ENCODE peak calls at places on chromosomes 12 and 14, in ten cellular contexts. P, M, Z, C, A, B, G, T, R and W are unnamed samples.
A peak's percentile ranks its signal among the peaks of the same experiment; 100 is the strongest.

GRCh38 chr12:30613119-30613830 is 82.4 kb downstream of the IPO8 start:
- DNase-seq in P (no peak), M (no peak), Z (no peak), C (peak; percentile 21), A (no peak), B (no peak), G (no peak), T (peak; percentile 55), R (no peak), W (no peak)

GRCh38 chr14:56782701-56783100 is 27.6 kb downstream of the OTX2 start:
- DNase-seq in P (no peak), M (no peak), Z (no peak), C (no peak), A (no peak), B (no peak), G (no peak), T (no peak), R (no peak), W (no peak)

GRCh38 chr12:33514893-33515292 is 75.3 kb upstream of the SYT10 start:
- DNase-seq in P (no peak), M (peak; percentile 60), Z (no peak), C (no peak), A (peak; percentile 47), B (no peak), G (no peak), T (no peak), R (no peak), W (no peak)

GRCh38 chr12:4323400-4323799 is 2.4 kb downstream of the TIGAR start:
- DNase-seq in P (no peak), M (no peak), Z (no peak), C (no peak), A (no peak), B (no peak), G (no peak), T (no peak), R (no peak), W (no peak)

GRCh38 chr12:47889040-47889439 is 15.8 kb downstream of the VDR start:
- DNase-seq in P (no peak), M (no peak), Z (no peak), C (peak; percentile 33), A (no peak), B (no peak), G (no peak), T (no peak), R (no peak), W (no peak)

GRCh38 chr14:98494582-98494981 is 777.4 kb downstream of the BCL11B start:
- DNase-seq in P (no peak), M (no peak), Z (no peak), C (no peak), A (no peak), B (no peak), G (no peak), T (no peak), R (no peak), W (peak; percentile 78)

GRCh38 chr12:66563220-66563619 is 115.7 kb downstream of the GRIP1 start:
- DNase-seq in P (no peak), M (no peak), Z (no peak), C (no peak), A (no peak), B (no peak), G (no peak), T (no peak), R (no peak), W (no peak)

GRCh38 chr14:89386214-89386886 is 30.7 kb downstream of the FOXN3 start:
- DNase-seq in P (no peak), M (no peak), Z (no peak), C (no peak), A (peak; percentile 34), B (peak; percentile 41), G (no peak), T (peak; percentile 41), R (no peak), W (no peak)

GRCh38 chr14:101049511-101049910 is 146.0 kb upstream of the RTL1 start:
- DNase-seq in P (no peak), M (no peak), Z (no peak), C (no peak), A (no peak), B (no peak), G (no peak), T (no peak), R (no peak), W (no peak)

GRCh38 chr12:64560395-64561301 is 49.6 kb upstream of the RASSF3 start:
- DNase-seq in P (no peak), M (peak; percentile 31), Z (peak; percentile 67), C (peak; percentile 22), A (peak; percentile 62), B (no peak), G (peak; percentile 18), T (peak; percentile 92), R (no peak), W (peak; percentile 56)

DNA sequence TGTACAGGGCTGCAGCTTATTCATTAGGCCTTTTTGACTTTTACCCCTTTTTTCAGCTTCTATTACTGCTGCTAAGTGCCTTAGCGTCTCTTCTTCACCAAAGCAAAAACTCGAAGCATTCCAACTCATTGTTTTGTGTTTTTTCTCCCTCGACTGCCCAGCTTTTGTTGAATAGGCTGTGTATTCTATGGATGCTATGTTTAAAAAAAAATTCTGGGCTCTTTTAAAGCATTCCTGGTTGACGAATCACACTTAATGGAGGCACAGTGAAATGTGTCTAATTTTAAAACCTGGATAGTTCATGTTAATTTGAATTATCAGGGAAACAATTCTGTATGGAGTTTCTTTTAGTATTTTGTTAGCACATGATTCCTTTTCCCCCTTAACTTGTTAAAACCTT is 29.7 kb downstream of the KTN1 start:
- DNase-seq in P (no peak), M (peak; percentile 56), Z (no peak), C (no peak), A (no peak), B (no peak), G (no peak), T (no peak), R (no peak), W (peak; percentile 25)
- TF ChIP-seq CTCF in P (no peak), M (no peak), Z (no peak), C (no peak), A (no peak), B (no peak), G (no peak), T (no peak), R (no peak), W (no peak)

DNA sequence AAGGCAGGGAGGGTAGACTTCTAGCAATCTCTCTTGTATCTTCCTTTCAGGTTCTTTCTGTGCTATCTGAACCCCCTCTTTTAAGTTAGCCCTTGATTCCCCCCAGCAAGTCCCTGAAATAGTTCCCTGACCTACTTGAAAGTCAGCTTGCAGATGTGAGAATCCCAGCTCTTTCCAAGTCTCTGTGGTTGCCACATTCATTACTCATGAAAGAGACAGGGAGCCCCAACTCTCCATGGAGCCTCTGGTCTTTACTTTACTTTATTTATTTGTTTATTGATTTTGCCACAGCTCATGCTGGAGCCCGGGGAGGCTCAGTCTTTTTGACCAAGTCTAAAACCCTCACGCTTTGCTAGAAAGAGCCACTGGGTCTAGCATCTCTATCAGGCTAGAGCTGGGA is 193.6 kb upstream of the FAR2 start:
- DNase-seq in P (no peak), M (no peak), Z (no peak), C (no peak), A (no peak), B (no peak), G (no peak), T (peak; percentile 20), R (no peak), W (no peak)
- H3K27ac ChIP-seq in P (no peak overlapping the region), M (no peak overlapping the region), Z (no peak overlapping the region), C (no peak overlapping the region), A (no peak overlapping the region), B (no peak overlapping the region), G (no peak overlapping the region), T (no peak overlapping the region), R (no peak overlapping the region), W (no peak overlapping the region)

GRCh38 chr14:52397844-52398243 is 83.7 kb downstream of the PTGER2 start:
- DNase-seq in P (no peak), M (no peak), Z (no peak), C (no peak), A (no peak), B (no peak), G (no peak), T (no peak), R (no peak), W (no peak)

GRCh38 chr14:52400846-52401245 is 86.7 kb downstream of the PTGER2 start:
- DNase-seq in P (no peak), M (no peak), Z (no peak), C (no peak), A (no peak), B (no peak), G (no peak), T (no peak), R (no peak), W (no peak)

GRCh38 chr14:52402812-52403526 is 88.9 kb downstream of the PTGER2 start:
- DNase-seq in P (no peak), M (no peak), Z (no peak), C (peak; percentile 41), A (no peak), B (no peak), G (no peak), T (peak; percentile 31), R (no peak), W (no peak)

GRCh38 chr14:52399104-52399503 is 85.0 kb downstream of the PTGER2 start:
- DNase-seq in P (no peak), M (no peak), Z (no peak), C (no peak), A (no peak), B (no peak), G (no peak), T (no peak), R (no peak), W (no peak)

DNA sequence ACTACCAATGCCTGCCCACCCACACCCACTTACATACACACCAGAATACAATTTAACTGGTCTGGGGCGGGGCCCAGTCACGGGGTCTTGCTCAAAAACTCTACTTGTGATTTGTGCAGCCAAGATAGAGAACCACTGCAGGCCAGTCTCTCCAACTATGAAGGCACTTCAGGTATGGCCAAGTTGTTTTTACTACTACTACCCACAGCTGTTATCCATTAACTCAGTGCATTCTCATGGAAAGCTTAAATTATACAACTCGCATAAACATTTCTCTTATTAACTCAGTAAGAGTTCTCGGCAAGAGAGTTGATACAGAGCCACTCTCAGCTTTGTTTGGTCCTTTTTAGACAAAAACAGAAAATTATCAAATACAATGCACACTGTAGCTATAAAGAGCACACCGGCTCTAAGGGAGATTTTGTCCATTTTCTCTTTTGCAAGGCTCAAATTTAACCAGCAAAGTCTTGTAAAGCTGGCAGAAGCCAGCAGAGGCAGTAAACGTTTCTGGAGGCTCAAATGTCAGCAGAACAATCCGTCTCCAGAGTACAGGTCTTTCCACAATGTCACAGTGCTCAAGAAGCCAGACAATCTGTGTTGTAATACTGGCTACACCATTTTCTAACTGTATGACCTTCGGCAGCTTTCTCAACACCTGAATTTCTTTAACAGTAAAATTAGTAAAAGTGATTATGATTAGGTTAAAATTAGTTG is 85.9 kb downstream of the PTGER2 start:
- DNase-seq in P (no peak), M (peak; percentile 42), Z (no peak), C (no peak), A (no peak), B (no peak), G (no peak), T (no peak), R (no peak), W (no peak)
- TF ChIP-seq CTCF in P (no peak), M (peak; percentile 29), Z (no peak), C (no peak), A (peak; percentile 44), B (no peak), G (no peak), T (peak; percentile 53), R (no peak), W (no peak)

DNA sequence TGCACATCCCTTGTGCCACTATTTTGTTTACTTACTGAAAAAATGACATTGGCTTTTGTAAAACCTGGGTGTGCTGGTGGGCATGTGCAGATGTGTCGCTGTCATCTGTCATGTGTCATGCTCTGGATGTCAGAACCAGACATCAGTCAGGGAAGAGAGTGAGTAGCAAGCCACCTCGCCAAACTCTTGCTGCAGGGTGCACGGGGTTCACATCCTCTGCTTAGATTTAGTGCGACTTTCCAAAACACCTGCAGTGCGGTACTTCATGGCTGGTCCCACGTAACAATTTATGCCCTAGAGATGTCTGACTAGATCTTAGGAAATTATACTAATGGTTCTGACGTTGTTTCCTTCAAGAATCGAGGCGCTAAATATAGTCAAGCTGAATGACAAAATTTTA is 106.7 kb downstream of the CRADD start:
- DNase-seq in P (peak; percentile 7), M (no peak), Z (no peak), C (no peak), A (no peak), B (no peak), G (no peak), T (no peak), R (no peak), W (no peak)
- H3K27ac ChIP-seq in P (no peak overlapping the region), M (no peak overlapping the region), Z (peak overlapping the region; percentile 84), C (no peak overlapping the region), A (no peak overlapping the region), B (peak overlapping the region; percentile 88), G (peak overlapping the region; percentile 82), T (peak overlapping the region; percentile 95), R (peak overlapping the region; percentile 87), W (peak overlapping the region; percentile 77)